ENCODE peak calls at places on chromosomes 6 and 20, in seven cellular contexts. One of them, this sample, is unnamed.
A peak's percentile ranks its signal among the peaks of the same experiment; 100 is the strongest.

GRCh38 chr6:57257911-57258541 is 35.9 kb upstream of the RAB23 start:
- DNase-seq in cardiac fibroblast: peak; percentile 65
- DNase-seq in CD8-positive, alpha-beta T cell: no peak
- DNase-seq in GM20000: no peak
- DNase-seq in fibroblast of lung: peak; percentile 78
- DNase-seq in colonic mucosa: no peak
- DNase-seq in lung: no peak
- DNase-seq in this sample: no peak

GRCh38 chr6:128482642-128483041 is 37.8 kb downstream of the PTPRK start:
- DNase-seq in cardiac fibroblast: no peak
- DNase-seq in CD8-positive, alpha-beta T cell: no peak
- DNase-seq in GM20000: no peak
- DNase-seq in fibroblast of lung: no peak
- DNase-seq in colonic mucosa: no peak
- DNase-seq in lung: no peak
- DNase-seq in this sample: no peak

GRCh38 chr6:1187293-1188131 is 124.4 kb upstream of the FOXQ1 start:
- DNase-seq in cardiac fibroblast: no peak
- DNase-seq in CD8-positive, alpha-beta T cell: no peak
- DNase-seq in GM20000: no peak
- DNase-seq in fibroblast of lung: no peak
- DNase-seq in colonic mucosa: no peak
- DNase-seq in lung: no peak
- DNase-seq in this sample: no peak

GRCh38 chr6:11094411-11094851 is 797 bp downstream of the SMIM13 start:
- DNase-seq in cardiac fibroblast: peak; percentile 46
- DNase-seq in CD8-positive, alpha-beta T cell: peak; percentile 24
- DNase-seq in GM20000: peak; percentile 76
- DNase-seq in fibroblast of lung: peak; percentile 38
- DNase-seq in colonic mucosa: peak; percentile 66
- DNase-seq in lung: peak; percentile 54
- DNase-seq in this sample: no peak

GRCh38 chr6:27865952-27866369 is 46.2 kb downstream of the OR2B2 start:
- DNase-seq in cardiac fibroblast: no peak
- DNase-seq in CD8-positive, alpha-beta T cell: peak; percentile 6
- DNase-seq in GM20000: no peak
- DNase-seq in fibroblast of lung: no peak
- DNase-seq in colonic mucosa: peak; percentile 58
- DNase-seq in lung: no peak
- DNase-seq in this sample: no peak

GRCh38 chr20:35506872-35507638 is 22.4 kb downstream of the C20orf173 start:
- DNase-seq in cardiac fibroblast: no peak
- DNase-seq in CD8-positive, alpha-beta T cell: no peak
- DNase-seq in GM20000: no peak
- DNase-seq in fibroblast of lung: no peak
- DNase-seq in colonic mucosa: no peak
- DNase-seq in lung: no peak
- DNase-seq in this sample: no peak

GRCh38 chr20:46994341-46994740 is 99.7 kb downstream of the EYA2 start:
- DNase-seq in cardiac fibroblast: no peak
- DNase-seq in CD8-positive, alpha-beta T cell: peak; percentile 4
- DNase-seq in GM20000: peak; percentile 39
- DNase-seq in fibroblast of lung: no peak
- DNase-seq in colonic mucosa: no peak
- DNase-seq in lung: no peak
- DNase-seq in this sample: no peak

GRCh38 chr20:63051911-63052310 is 45.1 kb upstream of the BHLHE23 start:
- DNase-seq in cardiac fibroblast: no peak
- DNase-seq in CD8-positive, alpha-beta T cell: no peak
- DNase-seq in GM20000: no peak
- DNase-seq in fibroblast of lung: no peak
- DNase-seq in colonic mucosa: no peak
- DNase-seq in lung: no peak
- DNase-seq in this sample: no peak

GRCh38 chr6:119197271-119197670 is 118.8 kb upstream of the FAM184A start:
- DNase-seq in cardiac fibroblast: no peak
- DNase-seq in CD8-positive, alpha-beta T cell: no peak
- DNase-seq in GM20000: no peak
- DNase-seq in fibroblast of lung: no peak
- DNase-seq in colonic mucosa: no peak
- DNase-seq in lung: no peak
- DNase-seq in this sample: no peak

GRCh38 chr20:63074631-63075030 is 67.9 kb upstream of the BHLHE23 start:
- DNase-seq in cardiac fibroblast: no peak
- DNase-seq in CD8-positive, alpha-beta T cell: no peak
- DNase-seq in GM20000: no peak
- DNase-seq in fibroblast of lung: no peak
- DNase-seq in colonic mucosa: no peak
- DNase-seq in lung: no peak
- DNase-seq in this sample: no peak

GRCh38 chr6:75445738-75446137 is 47.9 kb downstream of the FILIP1 start:
- DNase-seq in cardiac fibroblast: no peak
- DNase-seq in CD8-positive, alpha-beta T cell: no peak
- DNase-seq in GM20000: no peak
- DNase-seq in fibroblast of lung: no peak
- DNase-seq in colonic mucosa: no peak
- DNase-seq in lung: no peak
- DNase-seq in this sample: no peak

GRCh38 chr6:107737397-107737793 is 86.7 kb downstream of the SCML4 start:
- DNase-seq in cardiac fibroblast: no peak
- DNase-seq in CD8-positive, alpha-beta T cell: no peak
- DNase-seq in GM20000: no peak
- DNase-seq in fibroblast of lung: no peak
- DNase-seq in colonic mucosa: no peak
- DNase-seq in lung: no peak
- DNase-seq in this sample: no peak

GRCh38 chr6:75830959-75831885 is 82.2 kb downstream of the MYO6 start:
- DNase-seq in cardiac fibroblast: peak; percentile 8
- DNase-seq in CD8-positive, alpha-beta T cell: no peak
- DNase-seq in GM20000: peak; percentile 44
- DNase-seq in fibroblast of lung: no peak
- DNase-seq in colonic mucosa: no peak
- DNase-seq in lung: no peak
- DNase-seq in this sample: no peak

GRCh38 chr6:111775145-111775936 is 97.9 kb downstream of the FYN start:
- DNase-seq in cardiac fibroblast: no peak
- DNase-seq in CD8-positive, alpha-beta T cell: no peak
- DNase-seq in GM20000: no peak
- DNase-seq in fibroblast of lung: no peak
- DNase-seq in colonic mucosa: no peak
- DNase-seq in lung: no peak
- DNase-seq in this sample: no peak

GRCh38 chr6:92684386-92684785 is 735.0 kb downstream of the EPHA7 start:
- DNase-seq in cardiac fibroblast: no peak
- DNase-seq in CD8-positive, alpha-beta T cell: no peak
- DNase-seq in GM20000: no peak
- DNase-seq in fibroblast of lung: peak; percentile 37
- DNase-seq in colonic mucosa: no peak
- DNase-seq in lung: no peak
- DNase-seq in this sample: no peak

GRCh38 chr6:92687278-92687677 is 732.1 kb downstream of the EPHA7 start:
- DNase-seq in cardiac fibroblast: no peak
- DNase-seq in CD8-positive, alpha-beta T cell: no peak
- DNase-seq in GM20000: no peak
- DNase-seq in fibroblast of lung: no peak
- DNase-seq in colonic mucosa: no peak
- DNase-seq in lung: no peak
- DNase-seq in this sample: no peak

GRCh38 chr6:92681401-92681800 is 738.0 kb downstream of the EPHA7 start:
- DNase-seq in cardiac fibroblast: no peak
- DNase-seq in CD8-positive, alpha-beta T cell: no peak
- DNase-seq in GM20000: no peak
- DNase-seq in fibroblast of lung: no peak
- DNase-seq in colonic mucosa: no peak
- DNase-seq in lung: no peak
- DNase-seq in this sample: no peak

GRCh38 chr6:92682999-92683398 is 736.4 kb downstream of the EPHA7 start:
- DNase-seq in cardiac fibroblast: no peak
- DNase-seq in CD8-positive, alpha-beta T cell: no peak
- DNase-seq in GM20000: no peak
- DNase-seq in fibroblast of lung: no peak
- DNase-seq in colonic mucosa: no peak
- DNase-seq in lung: no peak
- DNase-seq in this sample: no peak

DNA sequence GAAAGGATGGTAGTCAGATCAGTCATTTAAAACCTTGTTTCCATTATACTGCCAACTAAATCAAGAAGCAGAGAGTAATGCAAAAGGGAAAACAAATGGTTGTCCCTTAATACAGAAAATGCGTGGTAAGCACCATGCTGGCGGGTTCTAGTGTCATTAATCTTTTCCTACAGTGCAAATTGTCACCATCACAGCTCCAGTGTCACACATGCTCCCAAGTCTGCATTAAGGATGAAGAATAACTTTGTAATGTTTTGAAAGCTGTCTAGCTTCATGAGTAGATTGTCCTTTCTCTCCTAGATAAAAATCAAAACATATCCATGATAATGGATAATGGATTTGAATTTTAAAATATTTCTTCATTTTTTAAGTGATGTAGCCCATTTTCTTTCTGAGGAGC is 735.6 kb downstream of the EPHA7 start:
- DNase-seq in cardiac fibroblast: no peak
- DNase-seq in CD8-positive, alpha-beta T cell: no peak
- DNase-seq in GM20000: no peak
- DNase-seq in fibroblast of lung: no peak
- DNase-seq in colonic mucosa: no peak
- DNase-seq in lung: no peak
- DNase-seq in this sample: no peak
- TF ChIP-seq CTCF in cardiac fibroblast: no peak
- TF ChIP-seq CTCF in CD8-positive, alpha-beta T cell: no peak
- TF ChIP-seq CTCF in GM20000: no peak
- TF ChIP-seq CTCF in fibroblast of lung: no peak
- TF ChIP-seq CTCF in colonic mucosa: no peak
- TF ChIP-seq CTCF in lung: no peak
- TF ChIP-seq CTCF in this sample: no peak

GRCh38 chr20:31547017-31547675 is 32.9 kb downstream of the HM13 start:
- DNase-seq in cardiac fibroblast: peak; percentile 91
- DNase-seq in CD8-positive, alpha-beta T cell: peak; percentile 68
- DNase-seq in GM20000: peak; percentile 78
- DNase-seq in fibroblast of lung: peak; percentile 92
- DNase-seq in colonic mucosa: peak; percentile 86
- DNase-seq in lung: peak; percentile 81
- DNase-seq in this sample: peak; percentile 92
- TF ChIP-seq CTCF in cardiac fibroblast: no peak
- TF ChIP-seq CTCF in CD8-positive, alpha-beta T cell: no peak
- TF ChIP-seq CTCF in GM20000: no peak
- TF ChIP-seq CTCF in fibroblast of lung: peak; percentile 25
- TF ChIP-seq CTCF in colonic mucosa: no peak
- TF ChIP-seq CTCF in lung: no peak
- TF ChIP-seq CTCF in this sample: peak; percentile 22

DNA sequence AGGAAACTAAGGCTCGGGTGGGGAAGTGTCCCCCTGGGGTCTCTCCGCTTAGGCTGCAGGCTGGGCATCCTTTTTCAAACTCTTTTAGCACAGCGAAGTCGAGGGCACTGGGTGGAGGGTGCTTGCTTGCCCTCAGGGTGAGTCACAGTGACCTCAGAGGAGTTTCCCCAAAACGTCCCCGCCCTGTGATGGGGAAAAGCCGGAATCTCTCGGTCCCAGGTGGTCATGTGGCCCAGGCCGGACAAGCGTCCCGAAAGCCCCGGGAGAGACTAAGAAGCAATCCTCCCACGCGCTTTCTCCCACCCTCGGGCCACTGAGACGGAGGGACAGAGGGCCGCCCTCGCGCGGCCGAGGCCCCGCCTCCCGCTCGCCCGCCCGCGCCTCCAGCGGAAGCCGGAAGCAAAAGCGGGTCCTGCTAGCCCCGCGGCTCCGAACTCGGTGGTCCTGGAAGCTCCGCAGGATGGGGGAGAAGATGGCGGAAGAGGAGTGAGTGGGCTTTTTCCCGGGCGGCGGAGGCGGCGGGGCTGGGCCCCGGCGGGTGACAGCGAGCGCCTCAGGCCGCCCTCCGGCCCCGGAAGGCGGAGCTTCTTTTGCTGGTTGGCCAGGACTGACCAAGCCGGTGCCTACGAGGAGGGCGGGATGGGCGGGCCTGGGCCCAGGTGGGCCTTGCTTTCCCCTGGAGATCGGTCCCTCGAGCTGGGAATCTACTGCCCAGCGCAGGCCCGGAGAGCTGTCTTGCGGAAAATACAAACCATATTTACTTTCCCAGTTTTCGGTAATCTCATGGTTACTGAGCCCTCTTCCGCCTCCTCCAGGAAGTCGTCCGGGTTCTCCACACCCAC is at the start of gene SLC9A8:
- DNase-seq in cardiac fibroblast: peak; percentile 92
- DNase-seq in CD8-positive, alpha-beta T cell: peak; percentile 78
- DNase-seq in GM20000: peak; percentile 88
- DNase-seq in fibroblast of lung: peak; percentile 92
- DNase-seq in colonic mucosa: peak; percentile 86
- DNase-seq in lung: peak; percentile 89
- DNase-seq in this sample: peak; percentile 94
- TF ChIP-seq CTCF in cardiac fibroblast: no peak
- TF ChIP-seq CTCF in CD8-positive, alpha-beta T cell: peak; percentile 14
- TF ChIP-seq CTCF in GM20000: no peak
- TF ChIP-seq CTCF in fibroblast of lung: peak; percentile 31
- TF ChIP-seq CTCF in colonic mucosa: no peak
- TF ChIP-seq CTCF in lung: no peak
- TF ChIP-seq CTCF in this sample: peak; percentile 58

GRCh38 chr6:104940881-104941693 is 15.8 kb upstream of the LIN28B start:
- DNase-seq in cardiac fibroblast: peak; percentile 45
- DNase-seq in CD8-positive, alpha-beta T cell: no peak
- DNase-seq in GM20000: peak; percentile 85
- DNase-seq in fibroblast of lung: peak; percentile 44
- DNase-seq in colonic mucosa: peak; percentile 29
- DNase-seq in lung: no peak
- DNase-seq in this sample: no peak
- TF ChIP-seq CTCF in cardiac fibroblast: peak; percentile 51
- TF ChIP-seq CTCF in CD8-positive, alpha-beta T cell: no peak
- TF ChIP-seq CTCF in GM20000: peak; percentile 72
- TF ChIP-seq CTCF in fibroblast of lung: peak; percentile 49
- TF ChIP-seq CTCF in colonic mucosa: no peak
- TF ChIP-seq CTCF in lung: peak; percentile 7
- TF ChIP-seq CTCF in this sample: peak; percentile 73

DNA sequence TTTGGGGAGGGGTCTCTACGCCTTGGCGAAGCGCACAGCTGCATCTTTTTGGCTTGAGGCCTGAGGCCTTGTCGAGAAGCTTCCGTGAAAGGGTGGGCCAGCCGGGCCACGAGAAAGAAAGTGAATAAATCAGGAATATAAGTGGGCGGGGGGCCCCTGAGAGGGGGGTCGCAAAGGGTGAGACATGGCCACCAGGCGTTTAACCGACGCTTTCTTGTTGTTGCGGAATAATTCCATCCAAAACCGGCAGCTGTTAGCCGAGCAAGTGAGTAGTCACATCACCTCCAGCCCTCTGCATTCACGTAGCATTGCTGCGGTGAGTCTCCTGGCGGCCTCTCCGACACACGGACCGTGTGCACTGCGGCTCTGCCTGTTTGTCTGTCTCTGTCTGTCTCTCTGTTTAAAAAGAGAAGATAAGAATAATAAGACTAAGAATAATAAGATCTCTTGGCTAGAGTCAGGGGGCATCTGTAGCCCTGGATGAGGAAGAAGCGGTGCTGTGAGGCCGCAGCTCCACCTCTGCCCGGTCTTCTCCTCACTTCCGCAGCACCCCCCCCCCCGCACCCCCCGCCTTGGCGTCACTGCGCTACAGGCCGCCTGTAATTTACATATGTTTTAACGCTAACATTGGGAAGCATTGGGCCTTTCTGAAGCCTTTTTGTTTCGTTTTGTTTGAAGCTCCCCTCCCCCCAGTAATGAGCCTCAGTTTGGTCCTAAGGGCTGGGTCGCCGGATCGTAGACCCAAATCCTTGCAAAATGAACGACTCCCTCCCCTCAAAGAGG is 931 bp downstream of the STX16 start:
- DNase-seq in cardiac fibroblast: peak; percentile 80
- DNase-seq in CD8-positive, alpha-beta T cell: peak; percentile 48
- DNase-seq in GM20000: peak; percentile 88
- DNase-seq in fibroblast of lung: peak; percentile 80
- DNase-seq in colonic mucosa: peak; percentile 74
- DNase-seq in lung: peak; percentile 35
- DNase-seq in this sample: peak; percentile 79
- TF ChIP-seq CTCF in cardiac fibroblast: peak; percentile 17
- TF ChIP-seq CTCF in CD8-positive, alpha-beta T cell: no peak
- TF ChIP-seq CTCF in GM20000: no peak
- TF ChIP-seq CTCF in fibroblast of lung: no peak
- TF ChIP-seq CTCF in colonic mucosa: no peak
- TF ChIP-seq CTCF in lung: no peak
- TF ChIP-seq CTCF in this sample: peak; percentile 18